ENCODE peak calls at places on chromosomes 3 and 15, in five cellular contexts. One of them, this sample, is unnamed.

GRCh38 chr15:69668963-69669362 is 216.3 kb downstream of the RPLP1 start:
- DNase-seq in fibroblast of lung: no peak
- DNase-seq in IMR-90: no peak
- DNase-seq in MM.1S: peak; percentile 91
- DNase-seq in H9: no peak
- DNase-seq in this sample: no peak

GRCh38 chr3:30655187-30655812 is 48.9 kb downstream of the TGFBR2 start:
- DNase-seq in fibroblast of lung: no peak
- DNase-seq in IMR-90: peak; percentile 43
- DNase-seq in MM.1S: peak; percentile 64
- DNase-seq in H9: no peak
- DNase-seq in this sample: no peak

GRCh38 chr3:32257641-32258438 is 19.4 kb downstream of the CMTM8 start:
- DNase-seq in fibroblast of lung: no peak
- DNase-seq in IMR-90: no peak
- DNase-seq in MM.1S: no peak
- DNase-seq in H9: no peak
- DNase-seq in this sample: no peak

GRCh38 chr15:63261311-63261710 is 16.1 kb upstream of the APH1B start:
- DNase-seq in fibroblast of lung: no peak
- DNase-seq in IMR-90: no peak
- DNase-seq in MM.1S: no peak
- DNase-seq in H9: no peak
- DNase-seq in this sample: no peak

GRCh38 chr3:71784914-71785593 is at the start of gene PROK2:
- DNase-seq in fibroblast of lung: no peak
- DNase-seq in IMR-90: no peak
- DNase-seq in MM.1S: no peak
- DNase-seq in H9: peak; percentile 52
- DNase-seq in this sample: peak; percentile 77

GRCh38 chr15:89814112-89814742 is 425 bp downstream of the ANPEP start:
- DNase-seq in fibroblast of lung: no peak
- DNase-seq in IMR-90: no peak
- DNase-seq in MM.1S: no peak
- DNase-seq in H9: peak; percentile 29
- DNase-seq in this sample: peak; percentile 60

GRCh38 chr3:38458796-38459498 is 5.3 kb downstream of the ACVR2B start:
- DNase-seq in fibroblast of lung: peak; percentile 40
- DNase-seq in IMR-90: peak; percentile 22
- DNase-seq in MM.1S: no peak
- DNase-seq in H9: no peak
- DNase-seq in this sample: no peak

GRCh38 chr3:48928679-48929078 is 10.0 kb downstream of the ARIH2 start:
- DNase-seq in fibroblast of lung: no peak
- DNase-seq in IMR-90: peak; percentile 38
- DNase-seq in MM.1S: no peak
- DNase-seq in H9: no peak
- DNase-seq in this sample: no peak

GRCh38 chr3:44031387-44032380 is 210.0 kb upstream of the TOPAZ1 start:
- DNase-seq in fibroblast of lung: no peak
- DNase-seq in IMR-90: no peak
- DNase-seq in MM.1S: no peak
- DNase-seq in H9: no peak
- DNase-seq in this sample: no peak

GRCh38 chr3:16331319-16331883 is 66.4 kb downstream of the OXNAD1 start:
- DNase-seq in fibroblast of lung: no peak
- DNase-seq in IMR-90: no peak
- DNase-seq in MM.1S: no peak
- DNase-seq in H9: no peak
- DNase-seq in this sample: no peak

GRCh38 chr3:16328124-16328523 is 63.1 kb downstream of the OXNAD1 start:
- DNase-seq in fibroblast of lung: no peak
- DNase-seq in IMR-90: no peak
- DNase-seq in MM.1S: no peak
- DNase-seq in H9: no peak
- DNase-seq in this sample: no peak

GRCh38 chr3:16329036-16329791 is 64.2 kb downstream of the OXNAD1 start:
- DNase-seq in fibroblast of lung: no peak
- DNase-seq in IMR-90: no peak
- DNase-seq in MM.1S: no peak
- DNase-seq in H9: no peak
- DNase-seq in this sample: no peak

GRCh38 chr3:16326724-16327349 is 61.8 kb downstream of the OXNAD1 start:
- DNase-seq in fibroblast of lung: no peak
- DNase-seq in IMR-90: no peak
- DNase-seq in MM.1S: no peak
- DNase-seq in H9: no peak
- DNase-seq in this sample: no peak

GRCh38 chr3:16329792-16330061 is 64.7 kb downstream of the OXNAD1 start:
- DNase-seq in fibroblast of lung: no peak
- DNase-seq in IMR-90: no peak
- DNase-seq in MM.1S: no peak
- DNase-seq in H9: no peak
- DNase-seq in this sample: peak; percentile 56
- H4K20me1 ChIP-seq in fibroblast of lung: no peaks in the 10 kb centered on the region
- H4K20me1 ChIP-seq in IMR-90: no peaks in the 10 kb centered on the region
- H4K20me1 ChIP-seq in MM.1S: no peaks in the 10 kb centered on the region
- H4K20me1 ChIP-seq in H9: no peaks in the 10 kb centered on the region
- H4K20me1 ChIP-seq in this sample: no peaks in the 10 kb centered on the region

DNA sequence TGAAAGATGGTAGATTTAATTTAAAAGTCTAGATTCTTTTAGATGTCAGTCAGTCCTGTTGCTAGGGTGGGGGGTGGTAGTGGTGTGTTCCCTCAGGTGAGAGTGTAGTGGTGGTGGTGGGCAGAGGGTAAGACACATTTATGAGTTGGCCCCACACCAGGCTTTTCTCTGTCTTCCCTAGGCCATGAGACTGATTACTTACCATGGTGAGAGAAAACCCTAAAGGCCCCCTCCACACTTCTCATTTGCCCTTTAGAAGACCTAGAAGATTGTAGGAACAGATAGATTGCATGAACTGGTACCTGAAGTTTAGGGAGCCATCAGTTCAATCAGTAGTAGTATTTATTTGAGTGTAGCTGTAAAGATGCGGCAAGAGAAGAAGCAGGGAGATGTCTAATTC is 20.9 kb downstream of the FNDC3B start:
- DNase-seq in fibroblast of lung: no peak
- DNase-seq in IMR-90: no peak
- DNase-seq in MM.1S: no peak
- DNase-seq in H9: no peak
- DNase-seq in this sample: no peak
- H4K20me1 ChIP-seq in fibroblast of lung: peaks cover 3% of the 10 kb centered on the region
- H4K20me1 ChIP-seq in IMR-90: peaks cover 95% of the 10 kb centered on the region
- H4K20me1 ChIP-seq in MM.1S: peaks cover 4% of the 10 kb centered on the region
- H4K20me1 ChIP-seq in H9: no peaks in the 10 kb centered on the region
- H4K20me1 ChIP-seq in this sample: peaks cover 43% of the 10 kb centered on the region

DNA sequence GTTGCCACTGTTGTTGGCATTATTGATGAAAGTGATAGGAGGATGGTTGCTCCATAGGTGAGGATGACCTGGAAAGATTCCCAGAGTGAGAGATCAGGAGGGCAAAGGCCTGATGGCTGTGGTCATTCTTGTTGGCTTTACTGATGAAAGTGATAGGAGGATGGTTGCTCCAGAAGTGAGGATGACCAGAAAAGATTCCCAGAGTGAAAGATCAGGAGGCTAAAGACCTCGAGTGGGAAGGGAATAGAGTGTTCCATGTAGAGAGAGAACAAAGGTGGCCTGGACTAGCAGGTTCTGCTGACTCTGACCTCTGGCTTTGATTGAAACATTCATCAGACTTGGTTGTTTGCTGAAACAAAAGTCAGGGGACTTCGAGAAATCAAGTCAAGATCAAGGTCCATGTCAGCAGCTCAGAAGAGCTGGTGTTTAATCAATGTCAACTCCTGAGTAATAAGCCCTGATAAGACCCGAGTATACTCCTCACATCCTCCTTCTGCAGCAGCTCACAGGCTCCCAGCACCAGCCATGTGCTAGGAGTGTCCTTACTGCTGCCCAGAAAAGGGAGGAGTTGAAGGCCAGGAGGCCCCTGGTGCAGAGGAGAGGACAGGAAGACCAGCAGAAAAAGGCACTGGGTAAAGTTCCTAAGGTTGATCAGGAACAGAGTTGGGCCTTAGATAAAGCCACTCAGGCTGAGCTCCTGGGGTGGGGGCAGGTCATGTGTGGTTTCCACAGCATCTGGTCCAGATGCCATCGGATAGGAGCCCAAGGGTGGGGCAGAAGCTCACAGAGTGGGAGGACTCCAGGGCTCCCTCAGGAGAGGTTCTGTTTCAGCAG is 19.9 kb downstream of the CYP8B1 start:
- DNase-seq in fibroblast of lung: no peak
- DNase-seq in IMR-90: no peak
- DNase-seq in MM.1S: no peak
- DNase-seq in H9: peak; percentile 6
- DNase-seq in this sample: no peak
- H4K20me1 ChIP-seq in fibroblast of lung: no peaks in the 10 kb centered on the region
- H4K20me1 ChIP-seq in IMR-90: no peaks in the 10 kb centered on the region
- H4K20me1 ChIP-seq in MM.1S: no peaks in the 10 kb centered on the region
- H4K20me1 ChIP-seq in H9: no peaks in the 10 kb centered on the region
- H4K20me1 ChIP-seq in this sample: no peaks in the 10 kb centered on the region

GRCh38 chr15:66497502-66498455 is at the start of gene SNAPC5:
- DNase-seq in fibroblast of lung: peak; percentile 93
- DNase-seq in IMR-90: peak; percentile 91
- DNase-seq in MM.1S: peak; percentile 96
- DNase-seq in H9: peak; percentile 98
- DNase-seq in this sample: peak; percentile 98
- H4K20me1 ChIP-seq in fibroblast of lung: no peaks in the 10 kb centered on the region
- H4K20me1 ChIP-seq in IMR-90: peaks cover 42% of the 10 kb centered on the region
- H4K20me1 ChIP-seq in MM.1S: peaks cover 14% of the 10 kb centered on the region
- H4K20me1 ChIP-seq in H9: no peaks in the 10 kb centered on the region
- H4K20me1 ChIP-seq in this sample: peaks cover 23% of the 10 kb centered on the region

DNA sequence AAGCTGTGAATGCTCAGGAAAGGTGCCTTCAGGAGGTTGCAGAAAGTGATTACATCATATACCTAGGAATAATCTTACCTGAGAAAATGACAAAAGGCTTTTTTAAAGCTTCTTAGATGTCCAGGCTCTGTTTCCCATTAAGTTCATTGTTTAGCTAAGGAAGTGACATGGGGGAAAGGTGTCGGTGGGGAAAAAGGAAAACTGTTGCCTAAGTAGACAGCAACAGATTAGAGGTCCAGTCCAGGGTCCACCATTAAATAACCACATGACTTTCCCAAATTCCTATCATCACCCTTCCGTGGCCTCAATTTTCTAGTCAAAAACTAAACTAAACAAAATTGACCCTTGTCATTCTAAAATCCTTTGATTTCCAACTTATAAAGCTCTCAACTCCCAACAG is 4.3 kb downstream of the WWTR1 start:
- DNase-seq in fibroblast of lung: no peak
- DNase-seq in IMR-90: no peak
- DNase-seq in MM.1S: no peak
- DNase-seq in H9: no peak
- DNase-seq in this sample: no peak
- H4K20me1 ChIP-seq in fibroblast of lung: no peaks in the 10 kb centered on the region
- H4K20me1 ChIP-seq in IMR-90: peaks cover 68% of the 10 kb centered on the region
- H4K20me1 ChIP-seq in MM.1S: no peaks in the 10 kb centered on the region
- H4K20me1 ChIP-seq in H9: no peaks in the 10 kb centered on the region
- H4K20me1 ChIP-seq in this sample: peaks cover 19% of the 10 kb centered on the region

DNA sequence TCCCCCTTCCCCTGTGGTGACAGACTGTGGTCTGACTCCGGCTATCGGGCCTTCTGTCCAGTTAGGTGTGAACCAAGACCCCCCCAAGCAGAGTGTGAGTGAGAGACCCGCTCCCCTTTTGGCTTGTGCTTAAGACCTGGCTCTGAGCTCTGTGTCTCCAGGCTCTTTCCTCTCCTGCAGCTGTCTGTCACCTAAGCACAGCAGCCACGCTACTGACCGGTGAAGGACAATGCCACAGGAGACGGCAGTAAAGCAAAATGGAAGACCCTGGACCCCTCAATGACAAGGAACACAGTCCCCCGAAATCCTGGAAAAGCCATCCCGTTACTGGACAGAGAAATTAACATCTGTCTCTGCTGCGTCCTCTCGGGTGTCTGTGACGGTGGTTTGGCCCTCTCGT is 53.8 kb downstream of the CHSY1 start:
- DNase-seq in fibroblast of lung: no peak
- DNase-seq in IMR-90: no peak
- DNase-seq in MM.1S: no peak
- DNase-seq in H9: no peak
- DNase-seq in this sample: no peak
- H4K20me1 ChIP-seq in fibroblast of lung: no peaks in the 10 kb centered on the region
- H4K20me1 ChIP-seq in IMR-90: peaks cover 49% of the 10 kb centered on the region
- H4K20me1 ChIP-seq in MM.1S: no peaks in the 10 kb centered on the region
- H4K20me1 ChIP-seq in H9: no peaks in the 10 kb centered on the region
- H4K20me1 ChIP-seq in this sample: peaks cover 35% of the 10 kb centered on the region

GRCh38 chr3:58038675-58039302 is 30.6 kb downstream of the FLNB start:
- DNase-seq in fibroblast of lung: no peak
- DNase-seq in IMR-90: no peak
- DNase-seq in MM.1S: no peak
- DNase-seq in H9: no peak
- DNase-seq in this sample: no peak

GRCh38 chr3:58041182-58041825 is 33.1 kb downstream of the FLNB start:
- DNase-seq in fibroblast of lung: no peak
- DNase-seq in IMR-90: peak; percentile 54
- DNase-seq in MM.1S: no peak
- DNase-seq in H9: no peak
- DNase-seq in this sample: no peak

GRCh38 chr3:58037141-58037910 is 29.1 kb downstream of the FLNB start:
- DNase-seq in fibroblast of lung: no peak
- DNase-seq in IMR-90: no peak
- DNase-seq in MM.1S: no peak
- DNase-seq in H9: no peak
- DNase-seq in this sample: no peak

GRCh38 chr3:58041826-58042324 is 33.7 kb downstream of the FLNB start:
- DNase-seq in fibroblast of lung: peak; percentile 44
- DNase-seq in IMR-90: peak; percentile 90
- DNase-seq in MM.1S: peak; percentile 88
- DNase-seq in H9: no peak
- DNase-seq in this sample: peak; percentile 74

DNA sequence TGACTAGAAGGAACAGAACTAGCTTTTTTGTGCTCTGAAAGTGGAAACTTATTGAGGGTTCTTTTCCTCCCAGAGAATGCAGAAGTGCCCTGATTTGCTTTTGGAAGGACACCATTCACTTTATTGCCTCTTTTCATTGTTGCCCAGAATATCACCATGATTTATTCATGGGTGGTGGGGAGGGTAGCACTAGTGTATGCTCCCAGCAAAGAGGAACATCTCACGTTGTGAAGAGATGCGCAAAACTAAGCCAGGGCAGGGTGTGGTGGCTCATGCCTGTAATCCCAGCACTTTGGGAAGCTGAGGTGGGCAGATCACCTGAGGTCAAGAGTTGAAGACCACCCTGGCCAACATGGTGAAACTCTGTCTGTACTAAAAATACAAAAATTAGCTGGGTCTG is 31.4 kb downstream of the FLNB start:
- DNase-seq in fibroblast of lung: no peak
- DNase-seq in IMR-90: no peak
- DNase-seq in MM.1S: no peak
- DNase-seq in H9: no peak
- DNase-seq in this sample: no peak
- H4K20me1 ChIP-seq in fibroblast of lung: no peaks in the 10 kb centered on the region
- H4K20me1 ChIP-seq in IMR-90: peaks cover 86% of the 10 kb centered on the region
- H4K20me1 ChIP-seq in MM.1S: peaks cover 7% of the 10 kb centered on the region
- H4K20me1 ChIP-seq in H9: no peaks in the 10 kb centered on the region
- H4K20me1 ChIP-seq in this sample: no peaks in the 10 kb centered on the region

This sample was measured in GM23338.